ENCODE peak calls at places on chromosomes 7 and 10, in five cellular contexts. R is A549, O is IMR-90, E is H9, Z is PC-3. L is an unnamed sample.

GRCh38 chr10:112716924-112717348 is 233.1 kb upstream of the TCF7L2 start:
- DNase-seq in R (peak; percentile 21), O (peak; percentile 72), E (no peak), Z (peak; percentile 91), L (no peak)

GRCh38 chr10:119546009-119546408 is 3.5 kb upstream of the RGS10 start:
- DNase-seq in R (no peak), O (peak; percentile 27), E (no peak), Z (no peak), L (no peak)

GRCh38 chr10:119131512-119132240 is 27.8 kb downstream of the DENND10 start:
- DNase-seq in R (no peak), O (peak; percentile 54), E (no peak), Z (no peak), L (no peak)

GRCh38 chr10:73915206-73915851 is 4.4 kb downstream of the PLAU start:
- DNase-seq in R (no peak), O (no peak), E (no peak), Z (peak; percentile 70), L (no peak)

GRCh38 chr10:33676606-33677005 is 342.1 kb upstream of the NRP1 start:
- DNase-seq in R (no peak), O (no peak), E (no peak), Z (no peak), L (no peak)

GRCh38 chr10:74156919-74157289 is 5.9 kb downstream of the ADK start:
- DNase-seq in R (no peak), O (peak; percentile 60), E (no peak), Z (no peak), L (no peak)

GRCh38 chr10:2208106-2208505 is 470.8 kb upstream of the ADARB2 start:
- DNase-seq in R (no peak), O (no peak), E (no peak), Z (no peak), L (no peak)

GRCh38 chr7:157977717-157978470 is 609.7 kb downstream of the PTPRN2 start:
- DNase-seq in R (no peak), O (no peak), E (peak; percentile 19), Z (no peak), L (no peak)

GRCh38 chr10:14399641-14400040 is 68.9 kb upstream of the FRMD4A start:
- DNase-seq in R (no peak), O (no peak), E (no peak), Z (no peak), L (no peak)

GRCh38 chr10:121245799-121246198 is 352.4 kb downstream of the FGFR2 start:
- DNase-seq in R (no peak), O (no peak), E (no peak), Z (no peak), L (no peak)

GRCh38 chr10:83603708-83604107 is 535.6 kb upstream of the GHITM start:
- DNase-seq in R (no peak), O (no peak), E (no peak), Z (no peak), L (no peak)

GRCh38 chr7:133510326-133511055 is 257.6 kb downstream of the EXOC4 start:
- DNase-seq in R (no peak), O (peak; percentile 12), E (no peak), Z (no peak), L (no peak)

GRCh38 chr10:92839191-92840085 is 8.9 kb upstream of the EXOC6 start:
- DNase-seq in R (peak; percentile 47), O (peak; percentile 91), E (peak; percentile 82), Z (no peak), L (no peak)

GRCh38 chr7:12550956-12551355 is 19.6 kb upstream of the SCIN start:
- DNase-seq in R (no peak), O (peak; percentile 28), E (no peak), Z (no peak), L (no peak)

GRCh38 chr10:16989826-16990293 is 139.8 kb downstream of the CUBN start:
- DNase-seq in R (no peak), O (no peak), E (peak; percentile 71), Z (no peak), L (no peak)

GRCh38 chr10:99685232-99686041 is 26.1 kb downstream of the ENTPD7 start:
- DNase-seq in R (no peak), O (no peak), E (no peak), Z (no peak), L (peak; percentile 81)
- H3K4me2 ChIP-seq in R (no peak overlapping the region), O (no peak overlapping the region), E (no peak overlapping the region), Z (no peak overlapping the region), L (peak overlapping the region; percentile 17)

GRCh38 chr7:152553671-152554317 is 118.0 kb upstream of the KMT2C start:
- DNase-seq in R (no peak), O (no peak), E (peak; percentile 59), Z (no peak), L (no peak)
- TF ChIP-seq CTCF in R (no peak), O (no peak), E (peak; percentile 31), Z (no peak), L (no peak)

GRCh38 chr10:90887555-90887954 is 15.8 kb downstream of the RPP30 start:
- DNase-seq in R (no peak), O (no peak), E (no peak), Z (peak; percentile 78), L (no peak)

GRCh38 chr10:90888387-90888786 is 16.6 kb downstream of the RPP30 start:
- DNase-seq in R (no peak), O (no peak), E (no peak), Z (peak; percentile 13), L (no peak)

GRCh38 chr10:90885176-90885575 is 13.4 kb downstream of the RPP30 start:
- DNase-seq in R (no peak), O (peak; percentile 85), E (no peak), Z (peak; percentile 63), L (no peak)

GRCh38 chr10:90879062-90879461 is 7.3 kb downstream of the RPP30 start:
- DNase-seq in R (no peak), O (no peak), E (no peak), Z (no peak), L (no peak)

DNA sequence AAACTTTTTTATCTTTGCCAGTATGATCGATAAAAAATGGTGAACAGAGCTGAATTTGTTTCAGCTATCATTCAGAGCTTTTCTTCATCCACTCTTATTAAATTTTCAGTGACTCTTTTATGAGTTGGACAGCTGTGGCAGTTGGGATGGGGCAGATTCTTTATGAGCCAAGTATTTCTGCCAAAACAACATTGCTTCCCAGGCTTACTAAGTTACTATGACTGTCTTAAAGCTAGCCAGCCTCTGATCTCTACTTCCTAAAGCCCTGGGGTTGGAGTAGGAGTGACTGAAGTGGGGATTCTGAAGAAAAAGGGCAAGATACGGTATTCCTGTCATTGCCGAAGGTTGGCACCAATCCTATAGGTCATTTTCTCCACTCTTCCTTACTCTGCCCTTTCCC is 12.6 kb downstream of the RPP30 start:
- DNase-seq in R (no peak), O (peak; percentile 41), E (no peak), Z (peak; percentile 46), L (no peak)
- H3K4me2 ChIP-seq in R (no peak overlapping the region), O (peak overlapping the region; percentile 81), E (no peak overlapping the region), Z (peak overlapping the region; percentile 44), L (no peak overlapping the region)

GRCh38 chr7:74709880-74710671 is 52.6 kb downstream of the GTF2I start:
- DNase-seq in R (no peak), O (peak; percentile 7), E (no peak), Z (peak; percentile 21), L (no peak)
- TF ChIP-seq CTCF in R (no peak), O (peak; percentile 15), E (peak; percentile 29), Z (peak; percentile 43), L (no peak)

DNA sequence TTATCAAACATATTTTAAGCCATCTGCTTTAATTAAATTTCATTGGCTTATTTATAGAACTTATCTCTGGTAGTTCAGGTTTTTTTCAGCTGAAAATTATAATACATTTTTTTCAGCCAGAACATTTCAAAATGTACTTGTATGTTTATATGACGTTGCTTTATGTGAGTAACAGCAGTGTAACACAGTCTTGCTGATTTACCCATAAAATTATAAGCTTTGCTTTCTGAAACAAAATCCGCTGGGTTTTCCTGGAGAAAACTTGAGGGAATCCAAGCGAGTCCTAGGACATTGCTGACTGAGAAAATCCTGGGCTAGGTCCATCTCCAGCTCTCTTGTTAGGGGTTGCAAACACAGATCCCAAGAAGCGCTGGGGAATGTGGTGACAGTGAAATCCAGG is 112.2 kb upstream of the GATA3 start:
- DNase-seq in R (no peak), O (peak; percentile 51), E (no peak), Z (no peak), L (no peak)
- H3K4me2 ChIP-seq in R (no peak overlapping the region), O (no peak overlapping the region), E (no peak overlapping the region), Z (no peak overlapping the region), L (no peak overlapping the region)